ENCODE peak calls at places on chromosomes 5 and 9, in five cellular contexts. One of them, this sample, is unnamed.

GRCh38 chr9:131585375-131585774 is 40.1 kb downstream of the PRRT1B start:
- DNase-seq in fibroblast of villous mesenchyme: peak; percentile 16
- DNase-seq in D341Med: no peak
- DNase-seq in erythroblast: no peak
- DNase-seq in T-helper 2 cell: no peak
- DNase-seq in this sample: no peak

GRCh38 chr5:14102666-14103065 is 40.5 kb upstream of the TRIO start:
- DNase-seq in fibroblast of villous mesenchyme: no peak
- DNase-seq in D341Med: no peak
- DNase-seq in erythroblast: no peak
- DNase-seq in T-helper 2 cell: no peak
- DNase-seq in this sample: no peak

GRCh38 chr5:76403963-76404693 is 1.0 kb downstream of the IQGAP2 start:
- DNase-seq in fibroblast of villous mesenchyme: no peak
- DNase-seq in D341Med: no peak
- DNase-seq in erythroblast: peak; percentile 79
- DNase-seq in T-helper 2 cell: peak; percentile 53
- DNase-seq in this sample: peak; percentile 86

GRCh38 chr9:87787735-87788134 is 61.8 kb downstream of the CTSL start:
- DNase-seq in fibroblast of villous mesenchyme: no peak
- DNase-seq in D341Med: no peak
- DNase-seq in erythroblast: no peak
- DNase-seq in T-helper 2 cell: no peak
- DNase-seq in this sample: no peak

GRCh38 chr9:136865768-136866103 is 372 bp downstream of the EDF1 start:
- DNase-seq in fibroblast of villous mesenchyme: no peak
- DNase-seq in D341Med: no peak
- DNase-seq in erythroblast: no peak
- DNase-seq in T-helper 2 cell: peak; percentile 13
- DNase-seq in this sample: no peak

GRCh38 chr5:61624966-61625681 is 293.1 kb downstream of the ZSWIM6 start:
- DNase-seq in fibroblast of villous mesenchyme: no peak
- DNase-seq in D341Med: no peak
- DNase-seq in erythroblast: no peak
- DNase-seq in T-helper 2 cell: no peak
- DNase-seq in this sample: no peak

GRCh38 chr5:1555011-1555807 is 31.4 kb upstream of the LPCAT1 start:
- DNase-seq in fibroblast of villous mesenchyme: peak; percentile 87
- DNase-seq in D341Med: no peak
- DNase-seq in erythroblast: no peak
- DNase-seq in T-helper 2 cell: no peak
- DNase-seq in this sample: no peak

GRCh38 chr5:32027093-32027716 is 146.9 kb downstream of the GOLPH3 start:
- DNase-seq in fibroblast of villous mesenchyme: peak; percentile 28
- DNase-seq in D341Med: no peak
- DNase-seq in erythroblast: no peak
- DNase-seq in T-helper 2 cell: no peak
- DNase-seq in this sample: no peak

GRCh38 chr5:171975262-171975876 is 31.1 kb downstream of the FBXW11 start:
- DNase-seq in fibroblast of villous mesenchyme: peak; percentile 26
- DNase-seq in D341Med: no peak
- DNase-seq in erythroblast: no peak
- DNase-seq in T-helper 2 cell: no peak
- DNase-seq in this sample: no peak

GRCh38 chr5:107966216-107966615 is 295.5 kb upstream of the EFNA5 start:
- DNase-seq in fibroblast of villous mesenchyme: no peak
- DNase-seq in D341Med: no peak
- DNase-seq in erythroblast: no peak
- DNase-seq in T-helper 2 cell: no peak
- DNase-seq in this sample: no peak

GRCh38 chr5:170622933-170623332 is 119.1 kb downstream of the KCNIP1 start:
- DNase-seq in fibroblast of villous mesenchyme: no peak
- DNase-seq in D341Med: no peak
- DNase-seq in erythroblast: no peak
- DNase-seq in T-helper 2 cell: no peak
- DNase-seq in this sample: no peak

GRCh38 chr9:137666950-137667670 is 48.3 kb downstream of the EHMT1 start:
- DNase-seq in fibroblast of villous mesenchyme: no peak
- DNase-seq in D341Med: no peak
- DNase-seq in erythroblast: no peak
- DNase-seq in T-helper 2 cell: no peak
- DNase-seq in this sample: no peak

GRCh38 chr5:43042626-43043399 is 2.7 kb upstream of the ANXA2R start:
- DNase-seq in fibroblast of villous mesenchyme: peak; percentile 83
- DNase-seq in D341Med: peak; percentile 49
- DNase-seq in erythroblast: peak; percentile 94
- DNase-seq in T-helper 2 cell: peak; percentile 56
- DNase-seq in this sample: peak; percentile 66

GRCh38 chr5:134467231-134467630 is 55.5 kb upstream of the CDKN2AIPNL start:
- DNase-seq in fibroblast of villous mesenchyme: no peak
- DNase-seq in D341Med: no peak
- DNase-seq in erythroblast: no peak
- DNase-seq in T-helper 2 cell: no peak
- DNase-seq in this sample: no peak

GRCh38 chr5:95620870-95621838 is 1.3 kb downstream of the GPR150 start:
- DNase-seq in fibroblast of villous mesenchyme: peak; percentile 58
- DNase-seq in D341Med: peak; percentile 31
- DNase-seq in erythroblast: peak; percentile 67
- DNase-seq in T-helper 2 cell: peak; percentile 25
- DNase-seq in this sample: peak; percentile 43

GRCh38 chr5:84292000-84292642 is 92.6 kb downstream of the EDIL3 start:
- DNase-seq in fibroblast of villous mesenchyme: no peak
- DNase-seq in D341Med: no peak
- DNase-seq in erythroblast: no peak
- DNase-seq in T-helper 2 cell: no peak
- DNase-seq in this sample: no peak

GRCh38 chr5:7018144-7018543 is 304.9 kb downstream of the TENT4A start:
- DNase-seq in fibroblast of villous mesenchyme: no peak
- DNase-seq in D341Med: no peak
- DNase-seq in erythroblast: no peak
- DNase-seq in T-helper 2 cell: no peak
- DNase-seq in this sample: no peak

GRCh38 chr5:134003957-134004625 is 684 bp downstream of the VDAC1 start:
- DNase-seq in fibroblast of villous mesenchyme: peak; percentile 49
- DNase-seq in D341Med: peak; percentile 70
- DNase-seq in erythroblast: peak; percentile 77
- DNase-seq in T-helper 2 cell: peak; percentile 10
- DNase-seq in this sample: peak; percentile 66

GRCh38 chr5:158676642-158677489 is 422.9 kb downstream of the EBF1 start:
- DNase-seq in fibroblast of villous mesenchyme: no peak
- DNase-seq in D341Med: no peak
- DNase-seq in erythroblast: no peak
- DNase-seq in T-helper 2 cell: no peak
- DNase-seq in this sample: no peak

GRCh38 chr5:133425183-133425582 is 187.2 kb downstream of the FSTL4 start:
- DNase-seq in fibroblast of villous mesenchyme: no peak
- DNase-seq in D341Med: no peak
- DNase-seq in erythroblast: no peak
- DNase-seq in T-helper 2 cell: no peak
- DNase-seq in this sample: no peak

GRCh38 chr5:176816043-176816745 is 5.8 kb downstream of the UNC5A start:
- DNase-seq in fibroblast of villous mesenchyme: no peak
- DNase-seq in D341Med: no peak
- DNase-seq in erythroblast: no peak
- DNase-seq in T-helper 2 cell: no peak
- DNase-seq in this sample: no peak

GRCh38 chr5:593511-593910 is 18.6 kb upstream of the CEP72 start:
- DNase-seq in fibroblast of villous mesenchyme: no peak
- DNase-seq in D341Med: no peak
- DNase-seq in erythroblast: no peak
- DNase-seq in T-helper 2 cell: no peak
- DNase-seq in this sample: no peak

GRCh38 chr9:123637940-123638634 is 282.1 kb downstream of the CRB2 start:
- DNase-seq in fibroblast of villous mesenchyme: peak; percentile 28
- DNase-seq in D341Med: no peak
- DNase-seq in erythroblast: peak; percentile 11
- DNase-seq in T-helper 2 cell: no peak
- DNase-seq in this sample: peak; percentile 35

GRCh38 chr9:126439402-126439765 is 112.8 kb downstream of the MVB12B start:
- DNase-seq in fibroblast of villous mesenchyme: peak; percentile 12
- DNase-seq in D341Med: no peak
- DNase-seq in erythroblast: no peak
- DNase-seq in T-helper 2 cell: no peak
- DNase-seq in this sample: no peak

GRCh38 chr9:91729558-91729842 is 220.5 kb downstream of the ROR2 start:
- DNase-seq in fibroblast of villous mesenchyme: no peak
- DNase-seq in D341Med: no peak
- DNase-seq in erythroblast: no peak
- DNase-seq in T-helper 2 cell: no peak
- DNase-seq in this sample: no peak

GRCh38 chr5:1004598-1005361 is 3.8 kb upstream of the NKD2 start:
- DNase-seq in fibroblast of villous mesenchyme: peak; percentile 75
- DNase-seq in D341Med: peak; percentile 75
- DNase-seq in erythroblast: peak; percentile 66
- DNase-seq in T-helper 2 cell: no peak
- DNase-seq in this sample: peak; percentile 70

GRCh38 chr9:112042769-112043168 is 132.3 kb downstream of the SUSD1 start:
- DNase-seq in fibroblast of villous mesenchyme: no peak
- DNase-seq in D341Med: no peak
- DNase-seq in erythroblast: no peak
- DNase-seq in T-helper 2 cell: no peak
- DNase-seq in this sample: no peak

GRCh38 chr9:73780916-73781315 is 629.3 kb downstream of the ANXA1 start:
- DNase-seq in fibroblast of villous mesenchyme: peak; percentile 92
- DNase-seq in D341Med: no peak
- DNase-seq in erythroblast: no peak
- DNase-seq in T-helper 2 cell: no peak
- DNase-seq in this sample: no peak

GRCh38 chr9:136399176-136400037 is 563 bp downstream of the SNAPC4 start:
- DNase-seq in fibroblast of villous mesenchyme: peak; percentile 10
- DNase-seq in D341Med: peak; percentile 66
- DNase-seq in erythroblast: peak; percentile 60
- DNase-seq in T-helper 2 cell: peak; percentile 26
- DNase-seq in this sample: no peak

GRCh38 chr9:97293207-97293721 is 14.2 kb upstream of the CCDC180 start:
- DNase-seq in fibroblast of villous mesenchyme: peak; percentile 9
- DNase-seq in D341Med: no peak
- DNase-seq in erythroblast: no peak
- DNase-seq in T-helper 2 cell: no peak
- DNase-seq in this sample: no peak

GRCh38 chr5:138303365-138303764 is 28.2 kb downstream of the CDC25C start:
- DNase-seq in fibroblast of villous mesenchyme: peak; percentile 43
- DNase-seq in D341Med: no peak
- DNase-seq in erythroblast: no peak
- DNase-seq in T-helper 2 cell: no peak
- DNase-seq in this sample: no peak

GRCh38 chr5:76351577-76351976 is 51.5 kb upstream of the IQGAP2 start:
- DNase-seq in fibroblast of villous mesenchyme: no peak
- DNase-seq in D341Med: no peak
- DNase-seq in erythroblast: no peak
- DNase-seq in T-helper 2 cell: no peak
- DNase-seq in this sample: no peak

GRCh38 chr5:103896593-103896992 is 334.0 kb upstream of the NUDT12 start:
- DNase-seq in fibroblast of villous mesenchyme: no peak
- DNase-seq in D341Med: no peak
- DNase-seq in erythroblast: no peak
- DNase-seq in T-helper 2 cell: no peak
- DNase-seq in this sample: no peak

GRCh38 chr5:128842241-128842640 is 123.0 kb upstream of the SLC27A6 start:
- DNase-seq in fibroblast of villous mesenchyme: peak; percentile 1
- DNase-seq in D341Med: no peak
- DNase-seq in erythroblast: no peak
- DNase-seq in T-helper 2 cell: no peak
- DNase-seq in this sample: no peak

GRCh38 chr5:50476549-50476948 is 35.5 kb upstream of the EMB start:
- DNase-seq in fibroblast of villous mesenchyme: no peak
- DNase-seq in D341Med: no peak
- DNase-seq in erythroblast: no peak
- DNase-seq in T-helper 2 cell: no peak
- DNase-seq in this sample: no peak